ENCODE peak calls at places on chromosomes 12 and 14, in nine cellular contexts. One of them, this sample, is unnamed.

GRCh38 chr14:22994762-22995275 is 12.5 kb upstream of the AJUBA start:
- DNase-seq in cardiac muscle cell: peak
- DNase-seq in GM13977: peak
- DNase-seq in GM20000: peak
- DNase-seq in foreskin fibroblast: no peak
- DNase-seq in thyroid gland: peak
- DNase-seq in B cell: no peak
- DNase-seq in mammary epithelial cell: peak
- DNase-seq in left ventricle myocardium inferior: no peak
- DNase-seq in this sample: no peak

GRCh38 chr14:31243860-31244259 is 36.3 kb upstream of the HECTD1 start:
- DNase-seq in GM13977: no peak
- DNase-seq in thyroid gland: no peak
- DNase-seq in mammary epithelial cell: peak
- DNase-seq in cardiac muscle cell: no peak
- DNase-seq in GM20000: no peak
- DNase-seq in left ventricle myocardium inferior: no peak
- DNase-seq in B cell: no peak
- DNase-seq in foreskin fibroblast: no peak
- DNase-seq in this sample: no peak

GRCh38 chr12:124510301-124510970 is 57.0 kb downstream of the NCOR2 start:
- DNase-seq in cardiac muscle cell: no peak
- DNase-seq in B cell: no peak
- DNase-seq in GM13977: no peak
- DNase-seq in left ventricle myocardium inferior: no peak
- DNase-seq in foreskin fibroblast: no peak
- DNase-seq in GM20000: no peak
- DNase-seq in thyroid gland: peak
- DNase-seq in mammary epithelial cell: no peak
- DNase-seq in this sample: no peak

GRCh38 chr12:14810953-14811483 is 3.0 kb downstream of the SMCO3 start:
- DNase-seq in GM20000: no peak
- DNase-seq in cardiac muscle cell: peak
- DNase-seq in foreskin fibroblast: no peak
- DNase-seq in B cell: no peak
- DNase-seq in thyroid gland: peak
- DNase-seq in left ventricle myocardium inferior: no peak
- DNase-seq in mammary epithelial cell: peak
- DNase-seq in GM13977: no peak
- DNase-seq in this sample: no peak

GRCh38 chr12:94204647-94205247 is 56.4 kb downstream of the PLXNC1 start:
- DNase-seq in foreskin fibroblast: no peak
- DNase-seq in mammary epithelial cell: no peak
- DNase-seq in GM13977: no peak
- DNase-seq in left ventricle myocardium inferior: no peak
- DNase-seq in thyroid gland: no peak
- DNase-seq in GM20000: peak
- DNase-seq in B cell: no peak
- DNase-seq in cardiac muscle cell: no peak
- DNase-seq in this sample: no peak

GRCh38 chr14:67971627-67972625 is 152.3 kb downstream of the RAD51B start:
- DNase-seq in GM13977: no peak
- DNase-seq in left ventricle myocardium inferior: no peak
- DNase-seq in GM20000: no peak
- DNase-seq in B cell: no peak
- DNase-seq in thyroid gland: no peak
- DNase-seq in mammary epithelial cell: peak
- DNase-seq in cardiac muscle cell: no peak
- DNase-seq in foreskin fibroblast: peak
- DNase-seq in this sample: no peak

GRCh38 chr12:53770281-53770680 is 18.5 kb upstream of the CISTR start:
- DNase-seq in B cell: no peak
- DNase-seq in left ventricle myocardium inferior: no peak
- DNase-seq in GM20000: no peak
- DNase-seq in mammary epithelial cell: peak
- DNase-seq in thyroid gland: no peak
- DNase-seq in cardiac muscle cell: peak
- DNase-seq in GM13977: no peak
- DNase-seq in foreskin fibroblast: peak
- DNase-seq in this sample: no peak

GRCh38 chr12:83057436-83057835 is 370.7 kb downstream of the TMTC2 start:
- DNase-seq in mammary epithelial cell: no peak
- DNase-seq in cardiac muscle cell: no peak
- DNase-seq in GM20000: no peak
- DNase-seq in B cell: no peak
- DNase-seq in foreskin fibroblast: no peak
- DNase-seq in GM13977: no peak
- DNase-seq in thyroid gland: no peak
- DNase-seq in left ventricle myocardium inferior: no peak
- DNase-seq in this sample: no peak

GRCh38 chr14:106619618-106620017 is 1093.2 kb downstream of the TMEM121 start:
- DNase-seq in thyroid gland: no peak
- DNase-seq in left ventricle myocardium inferior: no peak
- DNase-seq in B cell: no peak
- DNase-seq in GM20000: no peak
- DNase-seq in foreskin fibroblast: no peak
- DNase-seq in mammary epithelial cell: no peak
- DNase-seq in cardiac muscle cell: no peak
- DNase-seq in GM13977: no peak
- DNase-seq in this sample: no peak

GRCh38 chr12:42565001-42565400 is 24.5 kb downstream of the PRICKLE1 start:
- DNase-seq in foreskin fibroblast: no peak
- DNase-seq in left ventricle myocardium inferior: no peak
- DNase-seq in mammary epithelial cell: no peak
- DNase-seq in GM13977: no peak
- DNase-seq in GM20000: no peak
- DNase-seq in cardiac muscle cell: no peak
- DNase-seq in B cell: no peak
- DNase-seq in thyroid gland: no peak
- DNase-seq in this sample: no peak

GRCh38 chr12:9692909-9693308 is 23.4 kb downstream of the CLEC2D start:
- DNase-seq in GM20000: no peak
- DNase-seq in mammary epithelial cell: no peak
- DNase-seq in foreskin fibroblast: no peak
- DNase-seq in thyroid gland: no peak
- DNase-seq in left ventricle myocardium inferior: no peak
- DNase-seq in B cell: no peak
- DNase-seq in GM13977: no peak
- DNase-seq in cardiac muscle cell: peak
- DNase-seq in this sample: no peak

DNA sequence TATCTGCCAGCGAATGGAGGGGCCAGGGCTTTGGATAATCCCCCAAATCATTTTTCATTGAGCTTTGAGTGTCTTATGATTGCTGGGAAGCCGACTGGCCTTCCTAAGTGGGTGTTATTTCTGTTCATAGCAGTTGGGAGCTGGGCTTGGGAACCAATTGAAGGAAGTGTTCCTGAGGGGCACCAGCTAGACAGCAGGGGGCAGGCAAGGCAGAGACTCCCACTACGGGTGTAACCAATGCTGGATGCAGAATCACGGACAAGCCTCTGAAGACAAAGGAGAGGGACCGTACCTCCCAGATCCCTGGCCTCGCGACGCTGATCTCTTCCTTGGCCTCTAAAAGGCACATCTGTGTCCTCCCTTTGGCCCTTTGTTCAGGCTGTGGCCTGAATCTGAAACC is 149.0 kb upstream of the PRMT8 start:
- DNase-seq in left ventricle myocardium inferior: peak
- DNase-seq in thyroid gland: peak
- DNase-seq in GM20000: peak
- DNase-seq in foreskin fibroblast: peak
- DNase-seq in cardiac muscle cell: peak
- DNase-seq in GM13977: peak
- DNase-seq in B cell: no peak
- DNase-seq in mammary epithelial cell: no peak
- DNase-seq in this sample: no peak
- TF ChIP-seq CTCF in left ventricle myocardium inferior: peak
- TF ChIP-seq CTCF in thyroid gland: no peak
- TF ChIP-seq CTCF in GM20000: peak
- TF ChIP-seq CTCF in foreskin fibroblast: peak
- TF ChIP-seq CTCF in cardiac muscle cell: peak
- TF ChIP-seq CTCF in GM13977: peak
- TF ChIP-seq CTCF in B cell: no peak
- TF ChIP-seq CTCF in mammary epithelial cell: peak
- TF ChIP-seq CTCF in this sample: no peak

GRCh38 chr14:95886366-95886765 is 9.7 kb downstream of the TUNAR start:
- DNase-seq in B cell: no peak
- DNase-seq in GM20000: no peak
- DNase-seq in GM13977: no peak
- DNase-seq in cardiac muscle cell: no peak
- DNase-seq in left ventricle myocardium inferior: no peak
- DNase-seq in thyroid gland: peak
- DNase-seq in foreskin fibroblast: no peak
- DNase-seq in mammary epithelial cell: no peak
- DNase-seq in this sample: no peak

GRCh38 chr14:95887351-95887750 is 10.7 kb downstream of the TUNAR start:
- DNase-seq in B cell: no peak
- DNase-seq in left ventricle myocardium inferior: no peak
- DNase-seq in thyroid gland: no peak
- DNase-seq in foreskin fibroblast: no peak
- DNase-seq in GM13977: no peak
- DNase-seq in mammary epithelial cell: no peak
- DNase-seq in GM20000: no peak
- DNase-seq in cardiac muscle cell: no peak
- DNase-seq in this sample: no peak

GRCh38 chr14:95884377-95884776 is 7.7 kb downstream of the TUNAR start:
- DNase-seq in GM13977: no peak
- DNase-seq in GM20000: no peak
- DNase-seq in mammary epithelial cell: no peak
- DNase-seq in cardiac muscle cell: no peak
- DNase-seq in left ventricle myocardium inferior: no peak
- DNase-seq in B cell: no peak
- DNase-seq in thyroid gland: no peak
- DNase-seq in foreskin fibroblast: no peak
- DNase-seq in this sample: no peak

GRCh38 chr14:95885866-95886265 is 9.2 kb downstream of the TUNAR start:
- DNase-seq in B cell: no peak
- DNase-seq in GM13977: no peak
- DNase-seq in mammary epithelial cell: no peak
- DNase-seq in foreskin fibroblast: no peak
- DNase-seq in GM20000: no peak
- DNase-seq in left ventricle myocardium inferior: no peak
- DNase-seq in thyroid gland: peak
- DNase-seq in cardiac muscle cell: no peak
- DNase-seq in this sample: no peak

DNA sequence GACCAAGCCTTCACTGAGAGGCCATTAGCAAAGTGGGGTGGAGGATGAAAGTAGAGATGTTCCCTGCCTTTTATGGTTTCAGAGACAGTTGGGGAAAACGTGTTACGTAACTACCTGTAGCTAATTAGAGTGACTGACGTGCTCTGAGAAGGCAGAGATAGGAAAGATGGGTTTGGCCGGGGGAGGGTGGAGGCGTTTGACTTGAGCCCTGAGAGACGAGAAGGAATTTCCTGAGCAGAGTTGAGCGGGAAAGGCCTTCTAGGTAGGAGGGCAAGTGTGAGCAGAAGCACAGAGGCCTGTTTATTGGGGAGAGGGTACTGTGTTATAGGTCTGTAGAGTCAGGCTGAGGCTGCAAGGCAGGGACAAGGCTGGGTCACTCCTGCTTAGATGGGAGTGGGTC is 8.6 kb downstream of the TUNAR start:
- DNase-seq in mammary epithelial cell: no peak
- DNase-seq in GM13977: no peak
- DNase-seq in left ventricle myocardium inferior: no peak
- DNase-seq in GM20000: no peak
- DNase-seq in foreskin fibroblast: no peak
- DNase-seq in thyroid gland: no peak
- DNase-seq in cardiac muscle cell: no peak
- DNase-seq in B cell: no peak
- DNase-seq in this sample: no peak
- TF ChIP-seq CTCF in mammary epithelial cell: no peak
- TF ChIP-seq CTCF in GM13977: no peak
- TF ChIP-seq CTCF in left ventricle myocardium inferior: no peak
- TF ChIP-seq CTCF in GM20000: no peak
- TF ChIP-seq CTCF in foreskin fibroblast: no peak
- TF ChIP-seq CTCF in thyroid gland: no peak
- TF ChIP-seq CTCF in cardiac muscle cell: no peak
- TF ChIP-seq CTCF in B cell: no peak
- TF ChIP-seq CTCF in this sample: no peak

GRCh38 chr12:49647827-49648721 is 24.7 kb downstream of the PRPF40B start:
- DNase-seq in foreskin fibroblast: no peak
- DNase-seq in mammary epithelial cell: no peak
- DNase-seq in GM13977: no peak
- DNase-seq in left ventricle myocardium inferior: no peak
- DNase-seq in GM20000: no peak
- DNase-seq in thyroid gland: no peak
- DNase-seq in cardiac muscle cell: no peak
- DNase-seq in B cell: no peak
- DNase-seq in this sample: no peak

GRCh38 chr12:49646331-49646830 is 23.0 kb downstream of the PRPF40B start:
- DNase-seq in B cell: no peak
- DNase-seq in GM13977: no peak
- DNase-seq in GM20000: no peak
- DNase-seq in mammary epithelial cell: no peak
- DNase-seq in foreskin fibroblast: no peak
- DNase-seq in left ventricle myocardium inferior: no peak
- DNase-seq in cardiac muscle cell: no peak
- DNase-seq in thyroid gland: peak
- DNase-seq in this sample: no peak

GRCh38 chr12:49645151-49646039 is 22.0 kb downstream of the PRPF40B start:
- DNase-seq in mammary epithelial cell: no peak
- DNase-seq in GM20000: no peak
- DNase-seq in left ventricle myocardium inferior: no peak
- DNase-seq in thyroid gland: peak
- DNase-seq in GM13977: no peak
- DNase-seq in B cell: no peak
- DNase-seq in foreskin fibroblast: no peak
- DNase-seq in cardiac muscle cell: no peak
- DNase-seq in this sample: no peak

GRCh38 chr12:49647280-49647679 is 23.9 kb downstream of the PRPF40B start:
- DNase-seq in left ventricle myocardium inferior: no peak
- DNase-seq in GM20000: no peak
- DNase-seq in mammary epithelial cell: no peak
- DNase-seq in thyroid gland: no peak
- DNase-seq in GM13977: no peak
- DNase-seq in B cell: no peak
- DNase-seq in cardiac muscle cell: no peak
- DNase-seq in foreskin fibroblast: no peak
- DNase-seq in this sample: no peak

DNA sequence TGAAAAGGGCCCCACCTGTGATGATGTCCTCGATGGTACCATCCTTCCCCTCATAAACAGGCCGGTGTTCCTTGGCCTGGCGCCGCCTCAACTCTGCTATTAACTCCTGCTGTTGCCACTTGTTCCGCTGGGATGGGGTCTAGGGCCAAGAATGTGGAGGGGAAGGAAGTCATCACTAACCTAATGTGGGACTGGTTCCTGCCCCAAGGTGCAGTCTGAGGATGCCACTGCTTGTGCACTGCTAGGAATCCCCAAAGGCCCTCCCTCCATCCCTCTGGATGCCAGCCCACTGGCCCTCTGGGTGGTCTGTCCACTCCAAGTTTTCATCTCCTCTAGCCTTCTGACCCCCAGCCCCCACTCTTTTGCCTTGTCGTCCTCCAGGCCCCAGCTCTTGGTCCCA is 23.5 kb downstream of the PRPF40B start:
- DNase-seq in cardiac muscle cell: no peak
- DNase-seq in B cell: no peak
- DNase-seq in foreskin fibroblast: no peak
- DNase-seq in left ventricle myocardium inferior: no peak
- DNase-seq in thyroid gland: no peak
- DNase-seq in GM13977: no peak
- DNase-seq in mammary epithelial cell: no peak
- DNase-seq in GM20000: no peak
- DNase-seq in this sample: no peak
- TF ChIP-seq CTCF in cardiac muscle cell: no peak
- TF ChIP-seq CTCF in B cell: no peak
- TF ChIP-seq CTCF in foreskin fibroblast: no peak
- TF ChIP-seq CTCF in left ventricle myocardium inferior: no peak
- TF ChIP-seq CTCF in thyroid gland: no peak
- TF ChIP-seq CTCF in GM13977: no peak
- TF ChIP-seq CTCF in mammary epithelial cell: no peak
- TF ChIP-seq CTCF in GM20000: no peak
- TF ChIP-seq CTCF in this sample: no peak

GRCh38 chr12:6613776-6614512 is 6.8 kb upstream of the CHD4 start:
- DNase-seq in mammary epithelial cell: peak
- DNase-seq in foreskin fibroblast: peak
- DNase-seq in GM13977: peak
- DNase-seq in left ventricle myocardium inferior: peak
- DNase-seq in cardiac muscle cell: peak
- DNase-seq in GM20000: peak
- DNase-seq in thyroid gland: peak
- DNase-seq in B cell: peak
- DNase-seq in this sample: peak
- TF ChIP-seq CTCF in mammary epithelial cell: no peak
- TF ChIP-seq CTCF in foreskin fibroblast: no peak
- TF ChIP-seq CTCF in GM13977: peak
- TF ChIP-seq CTCF in left ventricle myocardium inferior: no peak
- TF ChIP-seq CTCF in cardiac muscle cell: peak
- TF ChIP-seq CTCF in GM20000: peak
- TF ChIP-seq CTCF in thyroid gland: no peak
- TF ChIP-seq CTCF in B cell: no peak
- TF ChIP-seq CTCF in this sample: no peak